ENCODE peak calls at places on chromosomes 6 and 20, in five cellular contexts. U is HEK293T; L is hypothalamus; W is GF-D8; E is CD8-positive, alpha-beta T cell. G is an unnamed sample.

GRCh38 chr6:39923394-39923793 is 10.9 kb downstream of the MOCS1 start:
- DNase-seq in L (peak), U (no peak), E (no peak), W (no peak), G (no peak)

GRCh38 chr6:1047926-1048595 is 263.8 kb upstream of the FOXQ1 start:
- DNase-seq in U (no peak), E (no peak), W (no peak), L (no peak), G (no peak)

GRCh38 chr20:18443841-18444240 is 23.0 kb downstream of the DZANK1 start:
- DNase-seq in E (no peak), U (no peak), L (no peak), W (no peak), G (peak)

GRCh38 chr6:107443066-107443903 is 16.1 kb downstream of the PDSS2 start:
- DNase-seq in U (no peak), L (no peak), W (no peak), E (no peak), G (no peak)

GRCh38 chr6:16540804-16541752 is 220.2 kb downstream of the ATXN1 start:
- DNase-seq in W (no peak), U (no peak), E (no peak), L (no peak), G (no peak)

GRCh38 chr6:10409160-10409765 is 5.6 kb downstream of the TFAP2A start:
- DNase-seq in E (no peak), U (no peak), L (no peak), W (no peak), G (no peak)

GRCh38 chr6:117483645-117484016 is 1.2 kb downstream of the DCBLD1 start:
- DNase-seq in L (no peak), W (no peak), E (no peak), U (peak), G (peak)

GRCh38 chr6:84766118-84766683 is 1.8 kb upstream of the TBX18 start:
- DNase-seq in W (no peak), U (no peak), E (no peak), L (no peak), G (no peak)

GRCh38 chr20:57047281-57048026 is 219.0 kb downstream of the BMP7 start:
- DNase-seq in L (no peak), W (no peak), U (peak), E (no peak), G (no peak)

GRCh38 chr20:48738399-48739304 is 89.1 kb downstream of the PREX1 start:
- DNase-seq in W (peak), U (no peak), L (no peak), E (peak), G (no peak)

GRCh38 chr6:89148016-89148750 is 2.3 kb downstream of the PM20D2 start:
- DNase-seq in E (no peak), W (no peak), U (no peak), L (no peak), G (peak)

GRCh38 chr6:53635322-53635721 is 30.2 kb downstream of the KLHL31 start:
- DNase-seq in W (no peak), E (no peak), L (no peak), U (no peak), G (no peak)

GRCh38 chr20:36008461-36009035 is 40.2 kb downstream of the CNBD2 start:
- DNase-seq in W (no peak), L (no peak), U (no peak), E (no peak), G (no peak)

GRCh38 chr20:21623781-21624094 is 81.7 kb upstream of the PAX1 start:
- DNase-seq in W (no peak), U (no peak), E (no peak), L (no peak), G (no peak)

G was measured in A673.